ENCODE peak calls at places on chromosomes 1 and 21, in four cellular contexts. K is stimulated activated CD8-positive, alpha-beta memory T cell treated with anti-CD3 and anti-CD28 coated beads, Interleukin-4, amount 100 ng/mL, for 24 hours; X is coronary artery; E is activated CD4-positive, alpha-beta T cell treated with anti-CD3 and anti-CD28 coated beads, Interleukin-2, amount 50 U/mL, for 1 hour. B is an unnamed sample.
A peak's percentile ranks its signal among the peaks of the same experiment; 100 is the strongest.

GRCh38 chr21:36854391-36854790 is 112.1 kb downstream of the HLCS start:
- DNase-seq in K (no peak), X (no peak), E (no peak), B (no peak)

GRCh38 chr1:158035976-158036583 is 42.6 kb downstream of the KIRREL1 start:
- DNase-seq in K (no peak), X (no peak), E (no peak), B (no peak)

GRCh38 chr1:204213668-204214662 is at the start of gene GOLT1A:
- DNase-seq in K (peak; percentile 11), X (peak; percentile 72), E (peak; percentile 43), B (no peak)

GRCh38 chr1:48016526-48016925 is 19.3 kb upstream of the TRABD2B start:
- DNase-seq in K (no peak), X (no peak), E (no peak), B (no peak)

GRCh38 chr1:10896673-10897072 is 100.2 kb upstream of the CASZ1 start:
- DNase-seq in K (no peak), X (no peak), E (no peak), B (no peak)

GRCh38 chr1:224616761-224617409 is 768 bp downstream of the CNIH3 start:
- DNase-seq in K (no peak), X (no peak), E (peak; percentile 5), B (no peak)

GRCh38 chr1:36476945-36477344 is 5.8 kb downstream of the CSF3R start:
- DNase-seq in K (no peak), X (no peak), E (no peak), B (no peak)

GRCh38 chr21:15005391-15005790 is 59.4 kb downstream of the NRIP1 start:
- DNase-seq in K (no peak), X (no peak), E (no peak), B (peak; percentile 39)

GRCh38 chr1:18836654-18837053 is 22.8 kb downstream of the TAS1R2 start:
- DNase-seq in K (no peak), X (no peak), E (no peak), B (no peak)

GRCh38 chr1:205255941-205256780 is 28.4 kb downstream of the TMCC2 start:
- DNase-seq in K (peak; percentile 77), X (peak; percentile 92), E (peak; percentile 85), B (peak; percentile 82)

GRCh38 chr21:38544681-38545080 is 46.4 kb upstream of the ERG start:
- DNase-seq in K (no peak), X (no peak), E (no peak), B (no peak)

GRCh38 chr1:36693116-36693515 is 210.4 kb upstream of the CSF3R start:
- DNase-seq in K (no peak), X (no peak), E (no peak), B (no peak)

GRCh38 chr1:6157528-6158174 is 22.5 kb downstream of the CHD5 start:
- DNase-seq in K (no peak), X (no peak), E (no peak), B (no peak)

GRCh38 chr1:160460683-160461287 is 60.4 kb downstream of the VANGL2 start:
- DNase-seq in K (no peak), X (no peak), E (peak; percentile 23), B (no peak)

GRCh38 chr1:118905206-118905605 is 82.9 kb downstream of the TBX15 start:
- DNase-seq in K (no peak), X (no peak), E (no peak), B (no peak)

GRCh38 chr1:91282695-91283420 is 121.8 kb downstream of the HFM1 start:
- DNase-seq in K (no peak), X (no peak), E (peak; percentile 28), B (peak; percentile 67)

GRCh38 chr21:45003331-45004058 is 63.7 kb downstream of the SLX9 start:
- DNase-seq in K (no peak), X (no peak), E (no peak), B (no peak)

GRCh38 chr1:31891280-31891679 is 46.9 kb downstream of the PTP4A2 start:
- DNase-seq in K (no peak), X (no peak), E (no peak), B (no peak)

GRCh38 chr1:117284408-117285215 is 73.9 kb upstream of the VTCN1 start:
- DNase-seq in K (no peak), X (no peak), E (no peak), B (no peak)

GRCh38 chr1:52263153-52263910 is 102.7 kb downstream of the CC2D1B start:
- DNase-seq in K (no peak), X (no peak), E (no peak), B (no peak)

GRCh38 chr1:235415008-235415904 is 48.0 kb downstream of the TBCE start:
- DNase-seq in K (peak; percentile 24), X (no peak), E (peak; percentile 55), B (peak; percentile 61)

GRCh38 chr1:185463011-185463410 is 146.0 kb upstream of the IVNS1ABP start:
- DNase-seq in K (no peak), X (no peak), E (no peak), B (no peak)

GRCh38 chr1:37123266-37123665 is 89.0 kb upstream of the GRIK3 start:
- DNase-seq in K (no peak), X (no peak), E (no peak), B (no peak)

GRCh38 chr1:153343811-153344717 is 4.6 kb downstream of the PGLYRP4 start:
- DNase-seq in K (no peak), X (peak; percentile 29), E (no peak), B (peak; percentile 57)

GRCh38 chr1:171219751-171220385 is 28.4 kb upstream of the FMO1 start:
- DNase-seq in K (no peak), X (no peak), E (no peak), B (no peak)

GRCh38 chr1:181383695-181384094 is 99.6 kb upstream of the CACNA1E start:
- DNase-seq in K (no peak), X (no peak), E (no peak), B (no peak)

GRCh38 chr1:8663915-8664331 is 153.5 kb downstream of the RERE start:
- DNase-seq in K (no peak), X (no peak), E (no peak), B (no peak)

GRCh38 chr1:45299981-45300668 is 26.6 kb upstream of the HPDL start:
- DNase-seq in K (peak; percentile 3), X (no peak), E (peak; percentile 20), B (peak; percentile 80)

GRCh38 chr1:55081188-55081904 is 42.0 kb downstream of the PCSK9 start:
- DNase-seq in K (no peak), X (no peak), E (no peak), B (no peak)

GRCh38 chr21:46556802-46557201 is 48.1 kb downstream of the S100B start:
- DNase-seq in K (no peak), X (no peak), E (no peak), B (no peak)

B was measured in CD4-positive, CD25-positive, alpha-beta regulatory T cell.